ENCODE peak calls at places on chromosomes 6 and 20, in ten cellular contexts. K is A549, M is H1, F is HCT116, L is endothelial cell of umbilical vein, D is K562, T is NB4, J is HepG2, O is GM12878, P is SK-N-SH. W is an unnamed sample.

GRCh38 chr6:158409451-158409850 is 97.2 kb downstream of the TULP4 start:
- DNase-seq in P (peak), T (peak), J (no peak), D (no peak), K (no peak), O (no peak), F (no peak), L (peak), M (no peak), W (no peak)

GRCh38 chr6:128124713-128125112 is 223.9 kb upstream of the THEMIS start:
- DNase-seq in F (no peak), D (no peak), T (no peak), K (peak), P (no peak), O (no peak), J (peak), L (no peak), M (no peak), W (no peak)

GRCh38 chr6:170266061-170266825 is 24.6 kb downstream of the DLL1 start:
- DNase-seq in L (no peak), J (no peak), K (no peak), D (no peak), T (peak), O (no peak), F (no peak), P (no peak), M (no peak), W (no peak)

GRCh38 chr20:34082232-34082887 is 29.7 kb downstream of the EIF2S2 start:
- DNase-seq in T (no peak), P (no peak), O (no peak), D (no peak), L (no peak), J (no peak), F (no peak), M (no peak), K (no peak), W (no peak)

GRCh38 chr20:23022849-23023248 is 12.3 kb upstream of the SSTR4 start:
- DNase-seq in D (no peak), L (no peak), T (no peak), O (no peak), J (no peak), F (no peak), K (no peak), M (no peak), P (no peak), W (no peak)

GRCh38 chr6:147154454-147154853 is 49.8 kb upstream of the STXBP5 start:
- DNase-seq in J (peak), T (peak), O (no peak), P (no peak), K (peak), D (no peak), M (no peak), L (no peak), F (no peak), W (no peak)

GRCh38 chr6:129105793-129106192 is 222.9 kb downstream of the LAMA2 start:
- DNase-seq in T (no peak), K (no peak), D (no peak), O (no peak), F (no peak), J (no peak), L (no peak), P (no peak), M (no peak), W (no peak)

GRCh38 chr6:158072083-158072721 is 90.5 kb downstream of the SYNJ2 start:
- DNase-seq in J (peak), M (peak), F (no peak), L (peak), D (peak), K (peak), O (peak), T (peak), P (peak), W (peak)

GRCh38 chr6:56661298-56661697 is 18.6 kb upstream of the DST start:
- DNase-seq in L (no peak), J (no peak), K (no peak), F (no peak), M (no peak), D (no peak), O (no peak), P (no peak), T (peak), W (no peak)

GRCh38 chr6:146905313-146905712 is 298.9 kb upstream of the STXBP5 start:
- DNase-seq in L (peak), K (peak), O (no peak), P (peak), F (peak), T (no peak), D (no peak), M (no peak), J (peak), W (no peak)

GRCh38 chr6:42692151-42692911 is 30.1 kb downstream of the PRPH2 start:
- DNase-seq in P (no peak), K (no peak), O (no peak), M (no peak), F (peak), L (peak), T (no peak), D (no peak), J (no peak), W (no peak)

GRCh38 chr6:90375681-90376439 is 79.2 kb upstream of the BACH2 start:
- DNase-seq in L (no peak), K (no peak), O (no peak), P (no peak), J (no peak), F (no peak), T (no peak), D (no peak), M (no peak), W (no peak)

GRCh38 chr20:36527331-36528125 is 13.8 kb upstream of the MYL9 start:
- DNase-seq in J (no peak), D (no peak), O (no peak), T (no peak), F (no peak), K (no peak), M (no peak), L (no peak), P (no peak), W (no peak)

GRCh38 chr6:89611666-89612065 is 26.9 kb downstream of the LYRM2 start:
- DNase-seq in D (no peak), M (no peak), F (no peak), K (no peak), P (no peak), T (no peak), J (no peak), O (no peak), L (no peak), W (no peak)

GRCh38 chr20:53774487-53775203 is 181.0 kb upstream of the ZNF217 start:
- DNase-seq in M (no peak), L (peak), D (no peak), P (no peak), K (peak), O (no peak), F (peak), T (no peak), J (no peak), W (no peak)

GRCh38 chr6:132443206-132443605 is 41.9 kb upstream of the MOXD1 start:
- DNase-seq in L (no peak), D (no peak), J (no peak), O (no peak), K (peak), T (no peak), M (no peak), F (no peak), P (no peak), W (no peak)

GRCh38 chr20:13333793-13334192 is 112.7 kb downstream of the ISM1 start:
- DNase-seq in F (no peak), K (peak), P (no peak), J (no peak), M (no peak), T (no peak), L (peak), D (no peak), O (no peak), W (no peak)

GRCh38 chr6:79028641-79029314 is 49.3 kb downstream of the PHIP start:
- DNase-seq in T (no peak), M (no peak), D (no peak), K (no peak), P (no peak), O (no peak), F (no peak), L (no peak), J (no peak), W (no peak)

DNA sequence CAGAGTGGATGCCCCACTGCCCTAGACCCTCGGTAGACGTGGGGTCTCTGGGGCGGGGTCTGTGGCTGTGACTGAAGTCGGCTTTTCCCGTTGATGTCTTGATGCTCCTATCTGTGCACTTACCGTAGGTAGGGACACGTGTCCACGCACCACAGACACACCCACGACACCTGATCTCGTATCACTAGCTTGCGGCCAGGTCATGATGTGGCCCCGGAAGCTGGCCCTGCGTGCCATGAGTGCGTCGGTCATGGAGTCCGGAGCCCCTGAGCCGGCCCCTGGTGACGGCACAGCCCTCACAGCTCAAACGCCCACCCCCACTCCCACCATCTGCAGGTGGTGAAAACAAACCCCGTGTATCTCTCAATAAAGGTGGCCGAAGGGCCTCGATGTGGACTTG is 33.9 kb upstream of the MRGBP start:
- DNase-seq in D (no peak), J (no peak), P (no peak), L (no peak), K (no peak), F (no peak), M (no peak), O (no peak), T (no peak), W (no peak)
- TF ChIP-seq MAX in D (no peak), J (no peak), P (no peak), L (no peak), K (no peak), F (no peak), M (no peak), O (no peak), T (no peak), W (no peak)

GRCh38 chr6:71127374-71127773 is 161.2 kb upstream of the OGFRL1 start:
- DNase-seq in D (no peak), K (no peak), T (peak), M (no peak), F (no peak), O (no peak), L (no peak), P (no peak), J (no peak), W (no peak)

GRCh38 chr6:71123051-71123450 is 165.6 kb upstream of the OGFRL1 start:
- DNase-seq in P (no peak), F (no peak), O (no peak), D (no peak), T (no peak), L (no peak), M (no peak), J (no peak), K (no peak), W (no peak)

GRCh38 chr6:71126506-71126905 is 162.1 kb upstream of the OGFRL1 start:
- DNase-seq in J (no peak), F (no peak), D (no peak), P (no peak), M (no peak), O (no peak), L (no peak), K (no peak), T (no peak), W (no peak)

GRCh38 chr6:71125216-71125615 is 163.4 kb upstream of the OGFRL1 start:
- DNase-seq in D (no peak), P (peak), J (no peak), M (no peak), F (no peak), T (no peak), O (no peak), K (no peak), L (no peak), W (no peak)

GRCh38 chr6:71124340-71124739 is 164.3 kb upstream of the OGFRL1 start:
- DNase-seq in T (peak), L (no peak), O (no peak), K (no peak), M (no peak), D (no peak), F (no peak), J (no peak), P (no peak), W (no peak)
- TF ChIP-seq MAX in T (no peak), L (no peak), O (no peak), K (no peak), M (no peak), D (no peak), F (no peak), J (no peak), P (no peak), W (no peak)

DNA sequence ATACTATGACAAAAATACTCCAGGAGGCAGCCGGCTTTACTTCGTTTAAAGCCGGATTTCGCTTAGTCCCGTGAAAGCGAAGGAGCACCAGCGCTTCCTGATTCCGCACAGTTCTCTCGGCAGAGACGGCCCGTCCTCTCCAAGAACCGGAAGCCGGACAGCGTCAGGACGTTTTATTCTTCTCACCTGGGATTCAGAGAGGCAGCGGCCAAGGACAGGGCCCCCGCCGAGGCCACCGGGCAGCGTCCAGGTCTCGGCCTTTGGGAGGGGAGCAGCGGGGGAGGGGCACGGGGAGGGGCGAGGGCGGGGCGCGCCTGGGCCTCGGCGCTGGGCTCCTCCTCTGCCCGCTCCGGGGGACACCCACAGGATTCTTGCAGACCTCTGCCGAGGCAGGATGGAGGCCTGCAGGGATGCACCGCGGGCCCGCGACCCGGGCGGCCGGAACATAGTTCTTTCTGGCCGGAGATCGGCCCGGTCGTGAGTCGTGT is 2.8 kb upstream of the DIDO1 start:
- DNase-seq in P (no peak), M (no peak), J (peak), L (peak), D (peak), K (no peak), T (no peak), O (no peak), F (no peak), W (peak)
- TF ChIP-seq MAX in P (no peak), M (no peak), J (no peak), L (no peak), D (no peak), K (no peak), T (no peak), O (no peak), F (no peak), W (no peak)

GRCh38 chr6:17691925-17692538 is 14.7 kb downstream of the NUP153 start:
- DNase-seq in M (no peak), L (no peak), F (no peak), D (no peak), P (no peak), O (no peak), K (no peak), J (no peak), T (no peak), W (no peak)
- TF ChIP-seq MAX in M (no peak), L (no peak), F (no peak), D (no peak), P (no peak), O (no peak), K (no peak), J (no peak), T (no peak), W (no peak)

GRCh38 chr6:1316482-1317220 is 4.8 kb downstream of the FOXQ1 start:
- DNase-seq in F (no peak), K (no peak), P (peak), M (no peak), L (no peak), J (peak), D (no peak), T (peak), O (peak), W (peak)
- TF ChIP-seq MAX in F (no peak), K (no peak), P (no peak), M (peak), L (no peak), J (peak), D (no peak), T (no peak), O (no peak), W (no peak)

DNA sequence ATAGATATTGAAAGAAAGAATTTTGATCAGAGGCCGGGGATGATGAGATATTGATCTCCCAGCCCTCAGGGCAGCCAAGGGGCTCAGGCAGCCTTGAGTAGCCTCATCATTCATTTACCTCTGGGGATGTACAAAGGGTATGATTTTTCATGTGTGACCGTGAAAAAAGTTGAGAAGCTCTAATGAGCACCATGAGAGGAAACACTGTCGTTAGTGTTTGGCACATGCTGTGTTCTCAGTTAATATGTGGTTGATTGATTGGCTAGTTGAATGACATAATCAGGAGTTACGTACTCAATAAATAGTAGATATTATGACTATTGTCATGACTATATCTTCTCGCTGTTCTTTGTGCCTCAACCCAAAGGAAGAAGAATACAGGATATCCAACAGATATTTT is 12.1 kb upstream of the STK38 start:
- DNase-seq in P (no peak), D (no peak), F (no peak), K (no peak), L (no peak), T (no peak), M (no peak), J (no peak), O (no peak), W (no peak)
- TF ChIP-seq MAX in P (no peak), D (no peak), F (no peak), K (no peak), L (no peak), T (no peak), M (no peak), J (no peak), O (no peak), W (no peak)

W was measured in WTC11.